ENCODE peak calls at places on chromosome 15, in five cellular contexts. B is colonic mucosa, R is vagina, A is adrenal gland, U is transverse colon. C is an unnamed sample. For H3K4me1, the result is how much of the 10 kb centered on the place peaks cover.

GRCh38 chr15:100279446-100279845 is 62.3 kb downstream of the ADAMTS17 start:
- DNase-seq in B (no peak), R (no peak), A (no peak), U (no peak), C (no peak)

GRCh38 chr15:96896766-96897165 is 566.3 kb downstream of the NR2F2 start:
- DNase-seq in B (no peak), R (no peak), A (no peak), U (no peak), C (no peak)

GRCh38 chr15:36844453-36845094 is 255.8 kb downstream of the MEIS2 start:
- DNase-seq in B (no peak), R (no peak), A (no peak), U (no peak), C (no peak)

GRCh38 chr15:75578206-75578947 is 738 bp downstream of the PTPN9 start:
- DNase-seq in B (peak), R (no peak), A (no peak), U (peak), C (peak)

GRCh38 chr15:69148465-69148864 is 12.0 kb upstream of the GLCE start:
- DNase-seq in B (no peak), R (no peak), A (no peak), U (no peak), C (no peak)

GRCh38 chr15:94231728-94232086 is 346 bp downstream of the MCTP2 start:
- DNase-seq in B (peak), R (no peak), A (no peak), U (peak), C (no peak)

GRCh38 chr15:85289677-85290365 is 90.6 kb upstream of the AKAP13 start:
- DNase-seq in B (peak), R (no peak), A (peak), U (peak), C (no peak)

GRCh38 chr15:71242292-71242691 is 127.0 kb downstream of the THSD4 start:
- DNase-seq in B (no peak), R (no peak), A (no peak), U (no peak), C (no peak)

GRCh38 chr15:79881254-79881653 is 15.6 kb downstream of the MTHFS start:
- DNase-seq in B (no peak), R (no peak), A (no peak), U (no peak), C (no peak)

GRCh38 chr15:62472616-62473299 is 307.7 kb upstream of the C2CD4B start:
- DNase-seq in B (peak), R (no peak), A (no peak), U (peak), C (peak)

GRCh38 chr15:88646951-88647350 is 8.1 kb downstream of the ISG20 start:
- DNase-seq in B (peak), R (peak), A (no peak), U (no peak), C (peak)

GRCh38 chr15:38073278-38073930 is 139.0 kb downstream of the TMCO5A start:
- DNase-seq in B (peak), R (no peak), A (no peak), U (no peak), C (peak)

GRCh38 chr15:60840703-60841411 is 361.9 kb upstream of the ICE2 start:
- DNase-seq in B (no peak), R (no peak), A (no peak), U (no peak), C (peak)

GRCh38 chr15:77009646-77010311 is 14.9 kb downstream of the PSTPIP1 start:
- DNase-seq in B (no peak), R (no peak), A (no peak), U (no peak), C (no peak)

GRCh38 chr15:34951993-34952392 is 17.5 kb downstream of the AQR start:
- DNase-seq in B (no peak), R (no peak), A (no peak), U (no peak), C (no peak)

GRCh38 chr15:70339551-70340517 is 242.1 kb upstream of the TLE3 start:
- DNase-seq in B (no peak), R (peak), A (peak), U (no peak), C (no peak)

GRCh38 chr15:89768071-89768500 is 8.0 kb upstream of the MESP2 start:
- DNase-seq in B (peak), R (no peak), A (no peak), U (peak), C (peak)

GRCh38 chr15:100759116-100759515 is 120.5 kb upstream of the ALDH1A3 start:
- DNase-seq in B (no peak), R (no peak), A (no peak), U (no peak), C (no peak)

GRCh38 chr15:77647961-77648360 is 15.2 kb upstream of the LINGO1 start:
- DNase-seq in B (no peak), R (no peak), A (no peak), U (no peak), C (no peak)

GRCh38 chr15:73685981-73686380 is 1.8 kb downstream of the CD276 start:
- DNase-seq in B (no peak), R (no peak), A (no peak), U (no peak), C (no peak)

GRCh38 chr15:44137750-44138149 is 57.3 kb downstream of the FRMD5 start:
- DNase-seq in B (peak), R (no peak), A (peak), U (peak), C (no peak)
- TF ChIP-seq CTCF in B (no peak), R (no peak), A (no peak), U (no peak), C (no peak)

GRCh38 chr15:41017051-41017735 is 63.9 kb downstream of the CHAC1 start:
- DNase-seq in B (no peak), R (no peak), A (no peak), U (no peak), C (no peak)
- H3K4me1 ChIP-seq in B (under half), R (under half), A (under half), U (under half), C (under half)

GRCh38 chr15:91032919-91033803 is 10.8 kb upstream of the VPS33B start:
- DNase-seq in B (peak), R (no peak), A (peak), U (peak), C (peak)
- TF ChIP-seq CTCF in B (peak), R (peak), A (peak), U (peak), C (peak)

DNA sequence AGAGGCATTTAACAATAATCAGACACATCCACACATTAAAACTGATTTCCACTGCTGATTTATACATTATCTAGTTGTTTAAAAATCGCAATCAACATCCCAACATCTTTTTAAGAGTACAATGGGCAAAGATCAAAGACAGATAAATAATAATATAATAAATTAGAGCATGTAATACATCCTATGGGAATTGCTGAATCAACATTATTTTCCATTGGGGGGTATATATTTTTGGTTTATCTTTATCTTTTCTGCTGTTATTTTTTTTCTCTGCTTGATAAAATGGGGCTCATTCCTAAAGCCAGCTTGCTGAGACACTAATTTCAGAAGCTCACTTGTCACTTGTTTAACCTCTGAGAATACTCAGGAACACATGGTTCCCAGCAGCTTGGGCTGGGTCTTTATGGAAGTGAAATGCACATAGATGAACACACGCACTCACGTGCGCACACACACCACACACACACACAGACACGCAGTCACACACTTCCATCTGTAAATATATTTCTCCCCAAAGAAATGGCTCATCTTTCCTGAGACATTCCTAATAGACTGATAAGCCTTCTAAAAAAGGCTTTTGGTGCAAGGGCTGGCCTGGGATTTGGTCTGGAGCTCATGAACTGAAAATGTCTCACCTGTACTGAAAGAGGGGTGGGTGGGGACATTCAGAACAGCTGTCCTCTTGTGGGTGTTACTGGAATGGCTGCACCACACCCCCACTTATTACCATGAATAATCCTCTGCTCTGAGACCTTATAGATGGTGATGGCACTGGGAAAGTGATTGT is 3.5 kb upstream of the PPIB start:
- DNase-seq in B (no peak), R (no peak), A (no peak), U (no peak), C (no peak)
- H3K4me1 ChIP-seq in B (under half), R (under half), A (under half), U (under half), C (under half)